ENCODE peak calls at places on chromosomes 1 and 21, in four cellular contexts. One of them, this sample, is unnamed.

GRCh38 chr1:20993716-20994115 is 183.0 kb downstream of the EIF4G3 start:
- DNase-seq in naive thymus-derived CD4-positive, alpha-beta T cell: no peak
- DNase-seq in cardiac muscle cell: no peak
- DNase-seq in tibial nerve: no peak
- DNase-seq in this sample: no peak

GRCh38 chr1:43978551-43979260 is at the start of gene B4GALT2:
- DNase-seq in naive thymus-derived CD4-positive, alpha-beta T cell: peak; percentile 73
- DNase-seq in cardiac muscle cell: peak; percentile 46
- DNase-seq in tibial nerve: no peak
- DNase-seq in this sample: no peak

GRCh38 chr1:43991200-43991475 is 261 bp upstream of the CCDC24 start:
- DNase-seq in naive thymus-derived CD4-positive, alpha-beta T cell: no peak
- DNase-seq in cardiac muscle cell: no peak
- DNase-seq in tibial nerve: no peak
- DNase-seq in this sample: no peak

GRCh38 chr1:183096889-183097288 is 73.7 kb downstream of the LAMC1 start:
- DNase-seq in naive thymus-derived CD4-positive, alpha-beta T cell: no peak
- DNase-seq in cardiac muscle cell: no peak
- DNase-seq in tibial nerve: peak; percentile 22
- DNase-seq in this sample: no peak

GRCh38 chr1:20484526-20485462 is 1.2 kb downstream of the CAMK2N1 start:
- DNase-seq in naive thymus-derived CD4-positive, alpha-beta T cell: no peak
- DNase-seq in cardiac muscle cell: no peak
- DNase-seq in tibial nerve: no peak
- DNase-seq in this sample: no peak

GRCh38 chr1:116268211-116268610 is 104.8 kb upstream of the ATP1A1 start:
- DNase-seq in naive thymus-derived CD4-positive, alpha-beta T cell: no peak
- DNase-seq in cardiac muscle cell: no peak
- DNase-seq in tibial nerve: peak; percentile 9
- DNase-seq in this sample: no peak

GRCh38 chr1:59846209-59846894 is 31.6 kb downstream of the HOOK1 start:
- DNase-seq in naive thymus-derived CD4-positive, alpha-beta T cell: no peak
- DNase-seq in cardiac muscle cell: no peak
- DNase-seq in tibial nerve: no peak
- DNase-seq in this sample: no peak

GRCh38 chr21:33286600-33287456 is 20.7 kb downstream of the IL10RB start:
- DNase-seq in naive thymus-derived CD4-positive, alpha-beta T cell: no peak
- DNase-seq in cardiac muscle cell: no peak
- DNase-seq in tibial nerve: peak; percentile 33
- DNase-seq in this sample: no peak

GRCh38 chr1:156119503-156120209 is 5.1 kb downstream of the LMNA start:
- DNase-seq in naive thymus-derived CD4-positive, alpha-beta T cell: no peak
- DNase-seq in cardiac muscle cell: no peak
- DNase-seq in tibial nerve: no peak
- DNase-seq in this sample: peak; percentile 86

GRCh38 chr1:156122519-156123355 is 8.2 kb downstream of the LMNA start:
- DNase-seq in naive thymus-derived CD4-positive, alpha-beta T cell: no peak
- DNase-seq in cardiac muscle cell: peak; percentile 64
- DNase-seq in tibial nerve: peak; percentile 77
- DNase-seq in this sample: peak; percentile 90

GRCh38 chr1:156122086-156122485 is 7.6 kb downstream of the LMNA start:
- DNase-seq in naive thymus-derived CD4-positive, alpha-beta T cell: no peak
- DNase-seq in cardiac muscle cell: no peak
- DNase-seq in tibial nerve: no peak
- DNase-seq in this sample: no peak

GRCh38 chr1:156120318-156120717 is 5.8 kb downstream of the LMNA start:
- DNase-seq in naive thymus-derived CD4-positive, alpha-beta T cell: no peak
- DNase-seq in cardiac muscle cell: no peak
- DNase-seq in tibial nerve: no peak
- DNase-seq in this sample: no peak

DNA sequence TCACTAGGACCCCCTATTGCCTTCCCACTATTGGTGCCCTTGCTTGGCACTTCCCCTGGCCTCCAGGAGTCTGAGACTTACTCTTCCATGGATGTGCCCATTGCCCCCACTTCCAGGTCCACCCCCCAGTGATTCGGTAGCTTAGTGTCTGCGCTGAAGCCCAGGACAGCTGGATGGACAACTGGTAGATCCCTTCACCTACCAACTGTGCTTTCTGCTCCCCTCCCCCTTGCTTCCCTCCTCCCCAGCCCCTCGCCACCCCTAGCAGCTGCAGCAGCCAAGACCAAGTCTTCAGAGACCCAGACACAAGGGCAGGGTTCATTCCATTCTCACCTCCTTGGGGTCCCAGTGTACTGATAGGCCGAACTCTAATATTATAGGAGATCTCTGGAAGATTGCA is 6.9 kb downstream of the LMNA start:
- DNase-seq in naive thymus-derived CD4-positive, alpha-beta T cell: no peak
- DNase-seq in cardiac muscle cell: no peak
- DNase-seq in tibial nerve: no peak
- DNase-seq in this sample: no peak
- H3K36me3 ChIP-seq in naive thymus-derived CD4-positive, alpha-beta T cell: no peaks in the 10 kb centered on the region
- H3K36me3 ChIP-seq in cardiac muscle cell: no peaks in the 10 kb centered on the region
- H3K36me3 ChIP-seq in tibial nerve: no peaks in the 10 kb centered on the region
- H3K36me3 ChIP-seq in this sample: no peaks in the 10 kb centered on the region

DNA sequence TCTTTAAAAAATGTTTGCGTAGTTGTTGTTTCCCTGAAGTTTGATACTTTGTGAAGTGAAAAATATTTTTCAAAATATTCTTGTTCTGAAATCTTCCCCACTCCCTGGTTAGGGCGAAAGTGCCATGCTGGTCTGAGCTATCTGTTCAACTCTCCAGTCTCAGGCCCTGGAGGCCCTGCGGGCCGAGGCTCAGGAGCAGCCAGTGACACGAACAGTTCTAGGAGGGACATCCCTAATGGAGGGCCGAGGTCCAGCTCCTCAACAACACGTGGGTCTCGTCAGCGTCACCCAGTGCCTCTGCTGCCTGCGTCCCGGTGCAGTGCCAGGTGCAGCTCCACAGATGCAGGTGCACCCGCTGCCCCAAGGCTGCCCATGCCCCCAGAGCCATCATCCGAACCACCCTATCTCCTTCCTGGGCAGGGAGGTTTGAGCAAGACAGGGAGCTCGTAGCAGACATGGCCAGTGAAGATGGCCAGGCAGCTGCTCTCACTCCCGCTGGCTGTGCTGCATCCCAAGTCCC is 69.7 kb upstream of the COL6A1 start:
- DNase-seq in naive thymus-derived CD4-positive, alpha-beta T cell: no peak
- DNase-seq in cardiac muscle cell: no peak
- DNase-seq in tibial nerve: no peak
- DNase-seq in this sample: no peak
- H3K36me3 ChIP-seq in naive thymus-derived CD4-positive, alpha-beta T cell: no peaks in the 10 kb centered on the region
- H3K36me3 ChIP-seq in cardiac muscle cell: no peaks in the 10 kb centered on the region
- H3K36me3 ChIP-seq in tibial nerve: no peaks in the 10 kb centered on the region
- H3K36me3 ChIP-seq in this sample: no peaks in the 10 kb centered on the region

GRCh38 chr1:40646385-40646784 is 19.1 kb downstream of the RIMS3 start:
- DNase-seq in naive thymus-derived CD4-positive, alpha-beta T cell: no peak
- DNase-seq in cardiac muscle cell: no peak
- DNase-seq in tibial nerve: no peak
- DNase-seq in this sample: no peak
- H3K36me3 ChIP-seq in naive thymus-derived CD4-positive, alpha-beta T cell: no peaks in the 10 kb centered on the region
- H3K36me3 ChIP-seq in cardiac muscle cell: no peaks in the 10 kb centered on the region
- H3K36me3 ChIP-seq in tibial nerve: no peaks in the 10 kb centered on the region
- H3K36me3 ChIP-seq in this sample: peaks cover 6% of the 10 kb centered on the region

GRCh38 chr21:46116846-46117585 is 19.1 kb downstream of the COL6A2 start:
- DNase-seq in naive thymus-derived CD4-positive, alpha-beta T cell: peak; percentile 12
- DNase-seq in cardiac muscle cell: no peak
- DNase-seq in tibial nerve: no peak
- DNase-seq in this sample: peak; percentile 64

GRCh38 chr21:46118305-46118870 is 20.5 kb downstream of the COL6A2 start:
- DNase-seq in naive thymus-derived CD4-positive, alpha-beta T cell: peak; percentile 6
- DNase-seq in cardiac muscle cell: no peak
- DNase-seq in tibial nerve: no peak
- DNase-seq in this sample: peak; percentile 65

GRCh38 chr21:46118871-46119564 is 21.1 kb downstream of the COL6A2 start:
- DNase-seq in naive thymus-derived CD4-positive, alpha-beta T cell: peak; percentile 18
- DNase-seq in cardiac muscle cell: no peak
- DNase-seq in tibial nerve: no peak
- DNase-seq in this sample: peak; percentile 22

GRCh38 chr21:46116189-46116845 is 18.4 kb downstream of the COL6A2 start:
- DNase-seq in naive thymus-derived CD4-positive, alpha-beta T cell: peak; percentile 8
- DNase-seq in cardiac muscle cell: no peak
- DNase-seq in tibial nerve: no peak
- DNase-seq in this sample: peak; percentile 19

GRCh38 chr21:46117586-46118304 is 19.8 kb downstream of the COL6A2 start:
- DNase-seq in naive thymus-derived CD4-positive, alpha-beta T cell: peak; percentile 10
- DNase-seq in cardiac muscle cell: no peak
- DNase-seq in tibial nerve: no peak
- DNase-seq in this sample: no peak
- H3K36me3 ChIP-seq in naive thymus-derived CD4-positive, alpha-beta T cell: no peaks in the 10 kb centered on the region
- H3K36me3 ChIP-seq in cardiac muscle cell: peaks cover 8% of the 10 kb centered on the region
- H3K36me3 ChIP-seq in tibial nerve: peaks cover 14% of the 10 kb centered on the region
- H3K36me3 ChIP-seq in this sample: peaks cover 100% of the 10 kb centered on the region

DNA sequence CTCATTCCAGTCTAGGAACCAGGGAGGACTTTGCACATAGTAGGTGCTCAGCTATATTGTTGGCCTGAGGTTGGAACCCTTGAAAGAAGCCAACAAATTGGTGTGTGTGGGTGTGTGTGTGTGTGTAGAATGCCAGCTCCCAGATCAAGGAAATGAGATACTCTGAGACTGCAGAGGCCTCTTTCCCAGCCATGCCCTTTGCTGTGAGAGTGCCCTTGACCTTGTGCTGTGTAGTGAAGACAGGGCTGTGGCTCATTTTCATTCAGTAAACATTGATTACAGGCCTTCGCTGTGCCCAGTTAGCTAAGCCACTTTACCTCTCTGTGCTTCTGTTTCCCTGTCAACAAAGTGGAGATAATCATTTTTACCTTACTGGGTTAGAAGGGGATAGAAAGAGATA is 3.2 kb downstream of the CYP4B1 start:
- DNase-seq in naive thymus-derived CD4-positive, alpha-beta T cell: no peak
- DNase-seq in cardiac muscle cell: no peak
- DNase-seq in tibial nerve: no peak
- DNase-seq in this sample: no peak
- H3K36me3 ChIP-seq in naive thymus-derived CD4-positive, alpha-beta T cell: no peaks in the 10 kb centered on the region
- H3K36me3 ChIP-seq in cardiac muscle cell: no peaks in the 10 kb centered on the region
- H3K36me3 ChIP-seq in tibial nerve: no peaks in the 10 kb centered on the region
- H3K36me3 ChIP-seq in this sample: no peaks in the 10 kb centered on the region

DNA sequence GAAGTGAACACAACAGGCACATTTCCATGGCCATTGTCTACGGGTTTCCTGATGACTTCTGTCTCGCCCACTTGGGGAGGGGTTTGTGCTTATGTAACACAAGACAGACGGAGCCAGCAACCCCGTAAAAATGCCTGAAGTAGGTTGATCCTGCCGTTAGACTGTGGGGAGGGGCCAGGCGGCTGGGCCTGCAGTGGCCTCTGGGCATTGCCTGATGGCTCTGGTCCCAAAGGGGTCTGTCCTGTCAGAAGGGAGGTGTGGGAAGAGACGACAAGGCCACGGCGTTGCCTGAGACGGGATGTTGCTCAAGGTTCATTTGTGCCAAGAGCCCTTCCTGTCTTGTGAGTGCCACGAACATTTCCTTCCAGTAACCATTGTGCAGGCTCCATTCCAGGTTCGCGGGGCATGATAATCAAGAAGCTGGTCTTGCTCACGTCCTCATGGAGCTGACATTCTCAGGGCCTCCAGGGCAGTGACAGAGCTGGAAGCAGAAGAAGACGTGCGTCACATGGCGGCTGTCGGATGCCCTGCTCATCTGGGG is 44.7 kb downstream of the ABCG1 start:
- DNase-seq in naive thymus-derived CD4-positive, alpha-beta T cell: no peak
- DNase-seq in cardiac muscle cell: no peak
- DNase-seq in tibial nerve: peak; percentile 43
- DNase-seq in this sample: peak; percentile 73
- H3K36me3 ChIP-seq in naive thymus-derived CD4-positive, alpha-beta T cell: no peaks in the 10 kb centered on the region
- H3K36me3 ChIP-seq in cardiac muscle cell: no peaks in the 10 kb centered on the region
- H3K36me3 ChIP-seq in tibial nerve: no peaks in the 10 kb centered on the region
- H3K36me3 ChIP-seq in this sample: no peaks in the 10 kb centered on the region